ENCODE peak calls at places on chromosomes 1 and 21, in six cellular contexts. T, J, K, M, B and V are unnamed samples.

GRCh38 chr1:29687166-29687565 is 450.8 kb downstream of the PTPRU start:
- DNase-seq in M (no peak), K (no peak), J (no peak), B (no peak), T (no peak), V (no peak)

GRCh38 chr1:211643324-211644212 is 31.9 kb downstream of the NEK2 start:
- DNase-seq in K (no peak), T (peak), M (no peak), J (no peak), B (peak), V (no peak)

GRCh38 chr1:28864695-28865094 is 49.7 kb upstream of the EPB41 start:
- DNase-seq in J (no peak), M (no peak), K (no peak), B (no peak), T (no peak), V (no peak)

GRCh38 chr1:110606784-110607662 is 865 bp upstream of the KCNA2 start:
- DNase-seq in T (no peak), B (peak), J (peak), M (no peak), K (no peak), V (no peak)

GRCh38 chr1:117581391-117581943 is 24.4 kb upstream of the TENT5C start:
- DNase-seq in M (no peak), B (no peak), K (no peak), T (no peak), J (no peak), V (no peak)

GRCh38 chr1:61254629-61255323 is 172.4 kb downstream of the NFIA start:
- DNase-seq in B (peak), K (no peak), T (no peak), M (no peak), J (no peak), V (no peak)

GRCh38 chr1:209674957-209675566 is at the start of gene G0S2:
- DNase-seq in B (no peak), K (no peak), M (no peak), T (no peak), J (peak), V (no peak)

GRCh38 chr21:38798481-38798882 is 7.2 kb upstream of the ETS2 start:
- DNase-seq in T (no peak), B (peak), K (peak), M (no peak), J (no peak), V (no peak)

GRCh38 chr21:42925114-42925907 is at the start of gene ERVH48-1:
- DNase-seq in B (peak), M (no peak), J (no peak), K (no peak), T (peak), V (no peak)

GRCh38 chr1:244461254-244462071 is at the start of gene CATSPERE:
- DNase-seq in M (peak), T (peak), J (peak), B (no peak), K (no peak), V (peak)

GRCh38 chr1:162753998-162754585 is 36.4 kb upstream of the HSD17B7 start:
- DNase-seq in B (no peak), J (no peak), K (no peak), M (no peak), T (no peak), V (no peak)

GRCh38 chr1:35288761-35289160 is 20.3 kb downstream of the ZMYM4 start:
- DNase-seq in J (no peak), M (no peak), K (no peak), B (no peak), T (no peak), V (no peak)

GRCh38 chr1:45378184-45378583 is 37.9 kb upstream of the MUTYH start:
- DNase-seq in T (no peak), K (no peak), J (no peak), B (no peak), M (no peak), V (no peak)

GRCh38 chr1:31263408-31263807 is 23.7 kb upstream of the NKAIN1 start:
- DNase-seq in J (no peak), M (no peak), B (no peak), T (no peak), K (no peak), V (no peak)

GRCh38 chr1:24486296-24487065 is 16.2 kb upstream of the RCAN3 start:
- DNase-seq in T (peak), J (no peak), M (no peak), B (no peak), K (no peak), V (no peak)

GRCh38 chr1:240000634-240001033 is 91.0 kb upstream of the FMN2 start:
- DNase-seq in K (no peak), M (no peak), B (no peak), J (no peak), T (no peak), V (no peak)

GRCh38 chr1:33004628-33005027 is 32.1 kb downstream of the AK2 start:
- DNase-seq in K (no peak), J (no peak), M (no peak), B (no peak), T (no peak), V (no peak)

GRCh38 chr1:216553766-216554165 is 130.5 kb upstream of the USH2A start:
- DNase-seq in T (no peak), B (no peak), K (no peak), M (no peak), J (no peak), V (no peak)

GRCh38 chr1:114315601-114316000 is 161.9 kb upstream of the SYT6 start:
- DNase-seq in J (no peak), M (no peak), B (no peak), K (no peak), T (no peak), V (no peak)

GRCh38 chr1:33657833-33658232 is 185.4 kb downstream of the ZSCAN20 start:
- DNase-seq in B (no peak), T (no peak), K (no peak), M (no peak), J (peak), V (no peak)

GRCh38 chr1:237570530-237570929 is 320.2 kb downstream of the ZP4 start:
- DNase-seq in J (no peak), M (no peak), K (no peak), B (peak), T (no peak), V (no peak)

GRCh38 chr1:8540266-8540926 is 222.5 kb downstream of the SLC45A1 start:
- DNase-seq in K (no peak), T (no peak), M (no peak), B (no peak), J (no peak), V (no peak)

GRCh38 chr1:110164951-110165350 is 14.7 kb downstream of the SLC6A17 start:
- DNase-seq in K (no peak), J (peak), M (no peak), B (no peak), T (no peak), V (no peak)

GRCh38 chr1:44707959-44708831 is 22.8 kb downstream of the RNU5D-1 start:
- DNase-seq in K (peak), B (peak), J (no peak), T (peak), M (no peak), V (no peak)

GRCh38 chr1:156383023-156383422 is 14.0 kb downstream of the RHBG start:
- DNase-seq in T (no peak), K (peak), J (peak), M (no peak), B (peak), V (no peak)

GRCh38 chr1:27658951-27659496 is 13.0 kb downstream of the IFI6 start:
- DNase-seq in B (peak), K (no peak), M (peak), J (no peak), T (no peak), V (no peak)

GRCh38 chr1:116374340-116375164 is 1.5 kb downstream of the ATP1A1 start:
- DNase-seq in K (no peak), J (no peak), B (peak), M (no peak), T (no peak), V (no peak)

GRCh38 chr1:220124542-220124941 is 30.6 kb downstream of the IARS2 start:
- DNase-seq in K (no peak), T (no peak), M (no peak), J (no peak), B (no peak), V (no peak)

GRCh38 chr1:113244134-113244820 is 146.0 kb upstream of the MAGI3 start:
- DNase-seq in J (no peak), B (no peak), T (no peak), M (no peak), K (no peak), V (no peak)